ENCODE peak calls at places on chromosomes 13 and 19, in nine cellular contexts. U, H, M, I, B, L, Q, P and N are unnamed samples.

GRCh38 chr19:12783849-12784393 is 7.4 kb upstream of the JUNB start:
- DNase-seq in U (peak; percentile 87), H (peak; percentile 79), M (peak; percentile 38), I (peak; percentile 88), B (no peak), L (no peak), Q (peak; percentile 66), P (no peak), N (peak; percentile 49)

GRCh38 chr19:15251010-15251748 is 18.9 kb upstream of the EPHX3 start:
- DNase-seq in U (peak; percentile 88), H (peak; percentile 64), M (no peak), I (peak; percentile 92), B (no peak), L (no peak), Q (no peak), P (peak; percentile 84), N (no peak)

GRCh38 chr19:37999309-38000213 is 92.6 kb downstream of the SIPA1L3 start:
- DNase-seq in U (no peak), H (peak; percentile 76), M (no peak), I (peak; percentile 79), B (no peak), L (no peak), Q (no peak), P (peak; percentile 95), N (no peak)

GRCh38 chr19:45972081-45972943 is 1.4 kb downstream of the NOVA2 start:
- DNase-seq in U (no peak), H (no peak), M (peak; percentile 29), I (no peak), B (no peak), L (no peak), Q (no peak), P (no peak), N (peak; percentile 61)

GRCh38 chr19:1113278-1113985 is 9.6 kb downstream of the GPX4 start:
- DNase-seq in U (peak; percentile 98), H (peak; percentile 96), M (peak; percentile 96), I (peak; percentile 96), B (peak; percentile 97), L (peak; percentile 95), Q (peak; percentile 98), P (peak; percentile 97), N (peak; percentile 95)

GRCh38 chr19:7294571-7295212 is 478 bp upstream of the INSR start:
- DNase-seq in U (peak; percentile 92), H (peak; percentile 70), M (peak; percentile 68), I (peak; percentile 89), B (peak; percentile 62), L (peak; percentile 85), Q (peak; percentile 81), P (peak; percentile 53), N (peak; percentile 38)

GRCh38 chr19:8610041-8610927 is at the start of gene ADAMTS10:
- DNase-seq in U (peak; percentile 78), H (no peak), M (peak; percentile 77), I (no peak), B (no peak), L (no peak), Q (peak; percentile 57), P (peak; percentile 43), N (peak; percentile 54)

GRCh38 chr19:46546194-46546896 is 50.7 kb upstream of the PNMA8B start:
- DNase-seq in U (no peak), H (no peak), M (peak; percentile 54), I (no peak), B (peak; percentile 46), L (peak; percentile 74), Q (peak; percentile 67), P (peak; percentile 69), N (peak; percentile 68)

GRCh38 chr19:45464861-45465427 is 2.9 kb upstream of the FOSB start:
- DNase-seq in U (no peak), H (no peak), M (no peak), I (no peak), B (no peak), L (no peak), Q (no peak), P (no peak), N (no peak)

GRCh38 chr19:29083863-29084262 is 129.1 kb downstream of the UQCRFS1 start:
- DNase-seq in U (no peak), H (no peak), M (no peak), I (no peak), B (no peak), L (no peak), Q (no peak), P (no peak), N (no peak)

GRCh38 chr19:29085630-29086029 is 127.3 kb downstream of the UQCRFS1 start:
- DNase-seq in U (no peak), H (no peak), M (no peak), I (no peak), B (no peak), L (no peak), Q (no peak), P (no peak), N (no peak)

GRCh38 chr19:29086646-29087045 is 126.3 kb downstream of the UQCRFS1 start:
- DNase-seq in U (no peak), H (no peak), M (no peak), I (no peak), B (no peak), L (no peak), Q (no peak), P (no peak), N (no peak)

GRCh38 chr19:29086182-29086581 is 126.8 kb downstream of the UQCRFS1 start:
- DNase-seq in U (no peak), H (no peak), M (no peak), I (no peak), B (no peak), L (no peak), Q (no peak), P (no peak), N (no peak)

DNA sequence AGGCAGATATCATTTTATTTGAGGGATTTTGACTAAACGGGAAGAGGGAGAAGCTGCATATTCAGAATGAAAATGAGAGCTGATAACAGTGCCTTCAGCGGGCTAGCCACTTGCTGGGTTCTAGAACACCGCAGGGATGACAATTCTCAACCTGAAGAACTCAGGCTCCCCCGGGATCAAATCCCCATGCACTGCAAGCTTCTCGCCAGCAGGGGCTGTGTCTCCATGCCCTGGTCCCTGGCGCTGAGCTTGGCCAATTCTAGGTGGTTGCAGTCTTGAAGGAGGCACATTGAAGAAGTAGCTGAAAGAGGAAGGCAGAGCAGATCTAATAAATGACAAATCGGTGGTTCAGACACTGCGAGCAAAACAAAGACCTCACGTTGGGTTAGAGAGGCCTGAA is 128.7 kb downstream of the UQCRFS1 start:
- DNase-seq in U (no peak), H (no peak), M (peak; percentile 62), I (no peak), B (no peak), L (no peak), Q (no peak), P (peak; percentile 5), N (no peak)
- TF ChIP-seq CTCF in U (no peak), H (peak; percentile 23), M (peak; percentile 56), I (no peak), B (no peak), L (no peak), Q (peak; percentile 45), P (peak; percentile 37), N (no peak)

DNA sequence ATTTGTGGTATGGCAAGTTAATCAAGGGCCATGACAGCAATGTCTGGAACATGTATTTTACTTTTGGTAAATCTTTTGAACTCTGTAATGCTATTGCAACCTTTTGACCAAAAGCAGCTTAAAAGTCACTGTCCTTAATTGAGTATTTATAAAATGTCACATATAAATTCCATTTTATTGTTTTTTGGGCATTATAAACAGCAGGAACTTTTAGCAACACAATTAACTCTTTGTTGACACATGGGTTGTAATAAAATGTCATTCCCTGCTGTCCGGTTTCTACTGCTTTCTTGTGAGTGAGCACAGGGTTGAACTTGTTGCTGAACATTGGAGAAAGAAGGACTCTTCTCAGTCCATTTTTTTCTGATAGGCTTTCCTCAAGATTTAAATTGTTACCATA is 1923.1 kb downstream of the PCDH9 start:
- DNase-seq in U (no peak), H (no peak), M (no peak), I (no peak), B (no peak), L (no peak), Q (no peak), P (no peak), N (no peak)
- TF ChIP-seq CTCF in U (no peak), H (no peak), M (no peak), I (no peak), B (no peak), L (no peak), Q (no peak), P (no peak), N (no peak)

GRCh38 chr13:94346261-94347019 is 133.0 kb downstream of the DCT start:
- DNase-seq in U (no peak), H (no peak), M (no peak), I (no peak), B (no peak), L (no peak), Q (no peak), P (no peak), N (no peak)

GRCh38 chr13:94342436-94343242 is 136.8 kb downstream of the DCT start:
- DNase-seq in U (no peak), H (no peak), M (no peak), I (no peak), B (no peak), L (no peak), Q (no peak), P (no peak), N (no peak)

GRCh38 chr13:94344126-94344863 is 135.2 kb downstream of the DCT start:
- DNase-seq in U (no peak), H (no peak), M (no peak), I (no peak), B (no peak), L (no peak), Q (no peak), P (peak; percentile 24), N (no peak)

GRCh38 chr13:94343243-94343585 is 136.3 kb downstream of the DCT start:
- DNase-seq in U (no peak), H (no peak), M (no peak), I (no peak), B (no peak), L (no peak), Q (no peak), P (no peak), N (no peak)

GRCh38 chr13:94345374-94346195 is 133.9 kb downstream of the DCT start:
- DNase-seq in U (no peak), H (no peak), M (no peak), I (no peak), B (no peak), L (no peak), Q (no peak), P (peak; percentile 70), N (no peak)
- TF ChIP-seq CTCF in U (no peak), H (no peak), M (no peak), I (no peak), B (no peak), L (no peak), Q (no peak), P (peak; percentile 24), N (no peak)

GRCh38 chr13:107649071-107649470 is 566.3 kb downstream of the LIG4 start:
- DNase-seq in U (no peak), H (no peak), M (no peak), I (no peak), B (no peak), L (no peak), Q (no peak), P (peak; percentile 3), N (no peak)

DNA sequence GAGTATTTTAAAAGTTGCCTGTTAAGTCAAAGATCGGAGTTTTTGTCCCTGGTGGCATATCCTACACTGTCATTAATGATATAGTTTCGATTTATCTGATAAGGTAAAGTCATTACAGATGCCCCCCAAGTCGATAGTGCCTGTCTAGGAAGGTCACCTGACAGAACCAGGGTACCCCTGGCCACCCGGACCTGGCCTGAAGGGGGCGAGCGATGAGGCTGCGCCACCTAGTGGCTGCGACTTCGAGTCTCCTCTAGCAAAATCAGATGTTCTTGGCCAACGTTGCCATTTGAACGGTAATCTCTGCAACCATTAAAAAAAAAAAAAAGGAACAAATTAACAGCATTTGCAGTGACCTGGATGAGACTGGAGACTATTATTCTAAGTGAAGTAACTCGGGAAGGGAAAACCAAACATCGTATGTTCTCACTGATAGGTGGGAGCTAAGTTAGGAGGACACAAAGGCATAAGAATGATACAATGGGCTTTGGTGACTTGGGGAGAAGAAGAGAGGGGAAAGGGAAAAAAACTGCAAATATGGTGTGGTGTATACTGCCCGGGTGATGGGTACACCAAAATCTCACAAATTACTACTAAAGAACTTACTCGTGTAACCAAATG is 565.1 kb downstream of the LIG4 start:
- DNase-seq in U (no peak), H (no peak), M (peak; percentile 12), I (no peak), B (peak; percentile 26), L (peak; percentile 15), Q (peak; percentile 47), P (peak; percentile 64), N (peak; percentile 53)
- TF ChIP-seq CTCF in U (peak; percentile 77), H (peak; percentile 69), M (peak; percentile 96), I (peak; percentile 63), B (peak; percentile 85), L (peak; percentile 37), Q (peak; percentile 73), P (peak; percentile 49), N (peak; percentile 84)